ENCODE peak calls at places on chromosomes 7 and 10, in five cellular contexts. M is right cardiac atrium; P is naive thymus-derived CD4-positive, alpha-beta T cell; W is neuronal stem cell; R is cardiac muscle cell. T is an unnamed sample.

GRCh38 chr7:115124409-115124939 is 202.6 kb downstream of the MDFIC start:
- DNase-seq in M (peak), P (no peak), W (no peak), R (peak), T (no peak)

GRCh38 chr10:100148353-100149211 is 37.2 kb downstream of the ERLIN1 start:
- DNase-seq in M (no peak), P (no peak), W (no peak), R (peak), T (no peak)

GRCh38 chr10:129768437-129769355 is 195.4 kb downstream of the EBF3 start:
- DNase-seq in M (no peak), P (no peak), W (peak), R (no peak), T (peak)

GRCh38 chr10:97341416-97341815 is 6.9 kb upstream of the FRAT2 start:
- DNase-seq in M (no peak), P (no peak), W (no peak), R (no peak), T (no peak)

GRCh38 chr7:99392659-99393362 is 15.6 kb downstream of the PDAP1 start:
- DNase-seq in M (peak), P (peak), W (peak), R (peak), T (peak)

GRCh38 chr10:86753638-86754434 is 2.6 kb upstream of the BMPR1A start:
- DNase-seq in M (no peak), P (no peak), W (no peak), R (no peak), T (no peak)

GRCh38 chr7:80918909-80919721 is at the start of gene SEMA3C:
- DNase-seq in M (peak), P (no peak), W (peak), R (peak), T (peak)

GRCh38 chr7:102983602-102984001 is 70.8 kb downstream of the LRRC17 start:
- DNase-seq in M (no peak), P (no peak), W (no peak), R (peak), T (no peak)

GRCh38 chr7:19463581-19463980 is 245.3 kb downstream of the POLR1F start:
- DNase-seq in M (no peak), P (no peak), W (no peak), R (no peak), T (no peak)

GRCh38 chr7:155662343-155663043 is 18.0 kb downstream of the RBM33 start:
- DNase-seq in M (no peak), P (no peak), W (no peak), R (no peak), T (no peak)

GRCh38 chr10:119478111-119479047 is 64.1 kb downstream of the RGS10 start:
- DNase-seq in M (no peak), P (no peak), W (no peak), R (no peak), T (no peak)

GRCh38 chr10:49310460-49310859 is 11.5 kb downstream of the C10orf71 start:
- DNase-seq in M (no peak), P (no peak), W (no peak), R (no peak), T (no peak)

GRCh38 chr7:41825927-41826480 is 123.1 kb upstream of the INHBA start:
- DNase-seq in M (no peak), P (no peak), W (no peak), R (no peak), T (no peak)

GRCh38 chr10:4034907-4035581 is 250.0 kb upstream of the KLF6 start:
- DNase-seq in M (no peak), P (peak), W (no peak), R (peak), T (no peak)
- H3K27ac ChIP-seq in M (peak), P (peak), W (no peak), R (no peak), T (peak)

GRCh38 chr10:91214906-91215305 is 5.6 kb upstream of the PCGF5 start:
- DNase-seq in M (no peak), P (no peak), W (no peak), R (no peak), T (no peak)
- H3K27ac ChIP-seq in M (no peak), P (no peak), W (no peak), R (no peak), T (no peak)

GRCh38 chr7:108225531-108226181 is 95.5 kb upstream of the LAMB4 start:
- DNase-seq in M (no peak), P (no peak), W (no peak), R (no peak), T (no peak)

GRCh38 chr7:108226723-108227359 is 96.7 kb upstream of the LAMB4 start:
- DNase-seq in M (no peak), P (no peak), W (no peak), R (no peak), T (no peak)

GRCh38 chr7:108227360-108227749 is 97.2 kb upstream of the LAMB4 start:
- DNase-seq in M (no peak), P (no peak), W (no peak), R (no peak), T (no peak)

GRCh38 chr7:108224387-108224786 is 94.2 kb upstream of the LAMB4 start:
- DNase-seq in M (no peak), P (no peak), W (no peak), R (no peak), T (no peak)

GRCh38 chr7:108222236-108222892 is 92.2 kb upstream of the LAMB4 start:
- DNase-seq in M (no peak), P (no peak), W (no peak), R (peak), T (no peak)
- H3K27ac ChIP-seq in M (no peak), P (no peak), W (no peak), R (no peak), T (no peak)

DNA sequence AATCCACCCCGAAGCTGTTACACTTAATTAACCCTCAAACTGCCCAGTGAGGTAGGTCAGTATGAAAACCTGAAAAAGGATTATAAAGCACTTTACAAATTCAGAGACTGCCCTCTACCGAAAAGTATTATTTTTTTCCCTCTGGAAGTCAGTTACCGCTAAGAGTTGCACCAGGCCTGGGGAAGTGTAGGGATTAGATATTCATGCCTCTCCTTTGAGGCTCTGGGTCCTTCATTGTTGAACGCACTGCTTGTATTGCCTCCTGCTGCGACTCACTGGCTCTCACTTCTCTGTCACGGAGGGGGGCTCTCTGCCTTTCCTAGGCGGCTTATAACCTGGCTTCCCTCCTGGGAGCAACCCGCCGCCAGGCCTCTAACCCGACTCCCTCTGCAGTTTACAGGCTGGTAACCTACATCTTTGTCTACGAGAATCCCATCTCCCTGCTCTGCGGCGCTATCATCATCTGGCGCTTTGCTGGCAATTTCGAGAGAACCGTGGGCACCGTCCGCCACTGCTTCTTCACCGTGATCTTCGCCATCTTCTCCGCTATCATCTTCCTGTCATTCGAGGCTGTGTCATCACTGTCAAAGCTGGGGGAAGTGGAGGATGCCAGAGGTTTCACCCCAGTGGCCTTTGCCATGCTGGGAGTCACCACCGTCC is 2.7 kb downstream of the RHBDD2 start:
- DNase-seq in M (no peak), P (no peak), W (no peak), R (no peak), T (no peak)
- H3K27ac ChIP-seq in M (no peak), P (no peak), W (no peak), R (no peak), T (no peak)

T was measured in upper lobe of left lung.